ENCODE peak calls at places on chromosomes 7 and 10, in four cellular contexts. One of them, this sample, is unnamed.

GRCh38 chr7:91424372-91424771 is 160.1 kb downstream of the FZD1 start:
- DNase-seq in adipocyte: no peak
- DNase-seq in mammary epithelial cell: no peak
- DNase-seq in stimulated activated CD4-positive, alpha-beta T cell treated with anti-CD3 and anti-CD28 coated beads, Interleukin-12 subunit alpha, Interleukin-12 subunit beta, amount 100 ng/mL, for 4 hours: no peak
- DNase-seq in this sample: no peak

GRCh38 chr10:112389147-112389822 is 15.4 kb downstream of the ACSL5 start:
- DNase-seq in adipocyte: no peak
- DNase-seq in mammary epithelial cell: peak
- DNase-seq in stimulated activated CD4-positive, alpha-beta T cell treated with anti-CD3 and anti-CD28 coated beads, Interleukin-12 subunit alpha, Interleukin-12 subunit beta, amount 100 ng/mL, for 4 hours: peak
- DNase-seq in this sample: no peak

GRCh38 chr10:84256510-84257342 is 11.9 kb downstream of the RGR start:
- DNase-seq in adipocyte: peak
- DNase-seq in mammary epithelial cell: peak
- DNase-seq in stimulated activated CD4-positive, alpha-beta T cell treated with anti-CD3 and anti-CD28 coated beads, Interleukin-12 subunit alpha, Interleukin-12 subunit beta, amount 100 ng/mL, for 4 hours: peak
- DNase-seq in this sample: peak

GRCh38 chr7:120740348-120740747 is 117.6 kb downstream of the TSPAN12 start:
- DNase-seq in adipocyte: peak
- DNase-seq in mammary epithelial cell: no peak
- DNase-seq in stimulated activated CD4-positive, alpha-beta T cell treated with anti-CD3 and anti-CD28 coated beads, Interleukin-12 subunit alpha, Interleukin-12 subunit beta, amount 100 ng/mL, for 4 hours: no peak
- DNase-seq in this sample: no peak

GRCh38 chr10:124601016-124601415 is 139.4 kb downstream of the LHPP start:
- DNase-seq in adipocyte: no peak
- DNase-seq in mammary epithelial cell: no peak
- DNase-seq in stimulated activated CD4-positive, alpha-beta T cell treated with anti-CD3 and anti-CD28 coated beads, Interleukin-12 subunit alpha, Interleukin-12 subunit beta, amount 100 ng/mL, for 4 hours: no peak
- DNase-seq in this sample: no peak

GRCh38 chr10:44965651-44966097 is 6.1 kb downstream of the RASSF4 start:
- DNase-seq in adipocyte: no peak
- DNase-seq in mammary epithelial cell: no peak
- DNase-seq in stimulated activated CD4-positive, alpha-beta T cell treated with anti-CD3 and anti-CD28 coated beads, Interleukin-12 subunit alpha, Interleukin-12 subunit beta, amount 100 ng/mL, for 4 hours: no peak
- DNase-seq in this sample: no peak

GRCh38 chr7:1520574-1521234 is 9.8 kb upstream of the MAFK start:
- DNase-seq in adipocyte: peak
- DNase-seq in mammary epithelial cell: no peak
- DNase-seq in stimulated activated CD4-positive, alpha-beta T cell treated with anti-CD3 and anti-CD28 coated beads, Interleukin-12 subunit alpha, Interleukin-12 subunit beta, amount 100 ng/mL, for 4 hours: no peak
- DNase-seq in this sample: no peak

GRCh38 chr7:106793015-106793651 is 71.9 kb upstream of the PIK3CG start:
- DNase-seq in adipocyte: peak
- DNase-seq in mammary epithelial cell: peak
- DNase-seq in stimulated activated CD4-positive, alpha-beta T cell treated with anti-CD3 and anti-CD28 coated beads, Interleukin-12 subunit alpha, Interleukin-12 subunit beta, amount 100 ng/mL, for 4 hours: no peak
- DNase-seq in this sample: peak

GRCh38 chr7:45574521-45575500 is 643 bp downstream of the ADCY1 start:
- DNase-seq in adipocyte: peak
- DNase-seq in mammary epithelial cell: peak
- DNase-seq in stimulated activated CD4-positive, alpha-beta T cell treated with anti-CD3 and anti-CD28 coated beads, Interleukin-12 subunit alpha, Interleukin-12 subunit beta, amount 100 ng/mL, for 4 hours: no peak
- DNase-seq in this sample: peak

GRCh38 chr7:3239291-3239691 is 61.8 kb upstream of the SDK1 start:
- DNase-seq in adipocyte: no peak
- DNase-seq in mammary epithelial cell: peak
- DNase-seq in stimulated activated CD4-positive, alpha-beta T cell treated with anti-CD3 and anti-CD28 coated beads, Interleukin-12 subunit alpha, Interleukin-12 subunit beta, amount 100 ng/mL, for 4 hours: no peak
- DNase-seq in this sample: no peak

GRCh38 chr7:127885222-127885772 is 145.9 kb downstream of the LRRC4 start:
- DNase-seq in adipocyte: no peak
- DNase-seq in mammary epithelial cell: no peak
- DNase-seq in stimulated activated CD4-positive, alpha-beta T cell treated with anti-CD3 and anti-CD28 coated beads, Interleukin-12 subunit alpha, Interleukin-12 subunit beta, amount 100 ng/mL, for 4 hours: no peak
- DNase-seq in this sample: no peak

GRCh38 chr7:100098913-100099312 is 2.3 kb downstream of the MCM7 start:
- DNase-seq in adipocyte: no peak
- DNase-seq in mammary epithelial cell: no peak
- DNase-seq in stimulated activated CD4-positive, alpha-beta T cell treated with anti-CD3 and anti-CD28 coated beads, Interleukin-12 subunit alpha, Interleukin-12 subunit beta, amount 100 ng/mL, for 4 hours: no peak
- DNase-seq in this sample: no peak

GRCh38 chr10:85048644-85049043 is 720.3 kb downstream of the CCSER2 start:
- DNase-seq in adipocyte: no peak
- DNase-seq in mammary epithelial cell: no peak
- DNase-seq in stimulated activated CD4-positive, alpha-beta T cell treated with anti-CD3 and anti-CD28 coated beads, Interleukin-12 subunit alpha, Interleukin-12 subunit beta, amount 100 ng/mL, for 4 hours: no peak
- DNase-seq in this sample: no peak

GRCh38 chr7:24440851-24441250 is 132.4 kb upstream of the PALS2 start:
- DNase-seq in adipocyte: no peak
- DNase-seq in mammary epithelial cell: peak
- DNase-seq in stimulated activated CD4-positive, alpha-beta T cell treated with anti-CD3 and anti-CD28 coated beads, Interleukin-12 subunit alpha, Interleukin-12 subunit beta, amount 100 ng/mL, for 4 hours: no peak
- DNase-seq in this sample: no peak

GRCh38 chr7:88040694-88041093 is 106.6 kb downstream of the ADAM22 start:
- DNase-seq in adipocyte: no peak
- DNase-seq in mammary epithelial cell: peak
- DNase-seq in stimulated activated CD4-positive, alpha-beta T cell treated with anti-CD3 and anti-CD28 coated beads, Interleukin-12 subunit alpha, Interleukin-12 subunit beta, amount 100 ng/mL, for 4 hours: no peak
- DNase-seq in this sample: no peak

GRCh38 chr10:117175215-117175900 is 21.9 kb upstream of the KCNK18 start:
- DNase-seq in adipocyte: no peak
- DNase-seq in mammary epithelial cell: peak
- DNase-seq in stimulated activated CD4-positive, alpha-beta T cell treated with anti-CD3 and anti-CD28 coated beads, Interleukin-12 subunit alpha, Interleukin-12 subunit beta, amount 100 ng/mL, for 4 hours: peak
- DNase-seq in this sample: no peak

GRCh38 chr7:158355456-158356065 is 232.1 kb downstream of the PTPRN2 start:
- DNase-seq in adipocyte: peak
- DNase-seq in mammary epithelial cell: no peak
- DNase-seq in stimulated activated CD4-positive, alpha-beta T cell treated with anti-CD3 and anti-CD28 coated beads, Interleukin-12 subunit alpha, Interleukin-12 subunit beta, amount 100 ng/mL, for 4 hours: no peak
- DNase-seq in this sample: peak

GRCh38 chr7:17239046-17239445 is 59.4 kb upstream of the AHR start:
- DNase-seq in adipocyte: no peak
- DNase-seq in mammary epithelial cell: no peak
- DNase-seq in stimulated activated CD4-positive, alpha-beta T cell treated with anti-CD3 and anti-CD28 coated beads, Interleukin-12 subunit alpha, Interleukin-12 subunit beta, amount 100 ng/mL, for 4 hours: no peak
- DNase-seq in this sample: no peak

GRCh38 chr10:59266321-59266720 is 89.9 kb downstream of the PHYHIPL start:
- DNase-seq in adipocyte: no peak
- DNase-seq in mammary epithelial cell: no peak
- DNase-seq in stimulated activated CD4-positive, alpha-beta T cell treated with anti-CD3 and anti-CD28 coated beads, Interleukin-12 subunit alpha, Interleukin-12 subunit beta, amount 100 ng/mL, for 4 hours: no peak
- DNase-seq in this sample: no peak

GRCh38 chr7:34823650-34824258 is 165.7 kb downstream of the NPSR1 start:
- DNase-seq in adipocyte: peak
- DNase-seq in mammary epithelial cell: peak
- DNase-seq in stimulated activated CD4-positive, alpha-beta T cell treated with anti-CD3 and anti-CD28 coated beads, Interleukin-12 subunit alpha, Interleukin-12 subunit beta, amount 100 ng/mL, for 4 hours: peak
- DNase-seq in this sample: peak

GRCh38 chr10:28897617-28898464 is 220.5 kb downstream of the BAMBI start:
- DNase-seq in adipocyte: no peak
- DNase-seq in mammary epithelial cell: no peak
- DNase-seq in stimulated activated CD4-positive, alpha-beta T cell treated with anti-CD3 and anti-CD28 coated beads, Interleukin-12 subunit alpha, Interleukin-12 subunit beta, amount 100 ng/mL, for 4 hours: no peak
- DNase-seq in this sample: peak

GRCh38 chr7:148698397-148699023 is at the start of gene CUL1:
- DNase-seq in adipocyte: peak
- DNase-seq in mammary epithelial cell: peak
- DNase-seq in stimulated activated CD4-positive, alpha-beta T cell treated with anti-CD3 and anti-CD28 coated beads, Interleukin-12 subunit alpha, Interleukin-12 subunit beta, amount 100 ng/mL, for 4 hours: peak
- DNase-seq in this sample: peak

GRCh38 chr7:844043-844442 is 11.8 kb downstream of the SUN1 start:
- DNase-seq in adipocyte: no peak
- DNase-seq in mammary epithelial cell: no peak
- DNase-seq in stimulated activated CD4-positive, alpha-beta T cell treated with anti-CD3 and anti-CD28 coated beads, Interleukin-12 subunit alpha, Interleukin-12 subunit beta, amount 100 ng/mL, for 4 hours: no peak
- DNase-seq in this sample: no peak

GRCh38 chr7:44711528-44711927 is 37.1 kb upstream of the ZMIZ2 start:
- DNase-seq in adipocyte: no peak
- DNase-seq in mammary epithelial cell: no peak
- DNase-seq in stimulated activated CD4-positive, alpha-beta T cell treated with anti-CD3 and anti-CD28 coated beads, Interleukin-12 subunit alpha, Interleukin-12 subunit beta, amount 100 ng/mL, for 4 hours: no peak
- DNase-seq in this sample: no peak

GRCh38 chr7:129781128-129781855 is 169.8 kb downstream of the NRF1 start:
- DNase-seq in adipocyte: no peak
- DNase-seq in mammary epithelial cell: no peak
- DNase-seq in stimulated activated CD4-positive, alpha-beta T cell treated with anti-CD3 and anti-CD28 coated beads, Interleukin-12 subunit alpha, Interleukin-12 subunit beta, amount 100 ng/mL, for 4 hours: no peak
- DNase-seq in this sample: no peak

GRCh38 chr7:142908921-142909870 is 23.7 kb upstream of the TRPV6 start:
- DNase-seq in adipocyte: no peak
- DNase-seq in mammary epithelial cell: no peak
- DNase-seq in stimulated activated CD4-positive, alpha-beta T cell treated with anti-CD3 and anti-CD28 coated beads, Interleukin-12 subunit alpha, Interleukin-12 subunit beta, amount 100 ng/mL, for 4 hours: no peak
- DNase-seq in this sample: no peak

GRCh38 chr7:113087278-113087998 is 811 bp upstream of the GPR85 start:
- DNase-seq in adipocyte: peak
- DNase-seq in mammary epithelial cell: no peak
- DNase-seq in stimulated activated CD4-positive, alpha-beta T cell treated with anti-CD3 and anti-CD28 coated beads, Interleukin-12 subunit alpha, Interleukin-12 subunit beta, amount 100 ng/mL, for 4 hours: no peak
- DNase-seq in this sample: no peak

GRCh38 chr10:129467346-129468119 is 492 bp downstream of the MGMT start:
- DNase-seq in adipocyte: peak
- DNase-seq in mammary epithelial cell: peak
- DNase-seq in stimulated activated CD4-positive, alpha-beta T cell treated with anti-CD3 and anti-CD28 coated beads, Interleukin-12 subunit alpha, Interleukin-12 subunit beta, amount 100 ng/mL, for 4 hours: peak
- DNase-seq in this sample: no peak

GRCh38 chr10:131839351-131839750 is 61.5 kb upstream of the PPP2R2D start:
- DNase-seq in adipocyte: no peak
- DNase-seq in mammary epithelial cell: no peak
- DNase-seq in stimulated activated CD4-positive, alpha-beta T cell treated with anti-CD3 and anti-CD28 coated beads, Interleukin-12 subunit alpha, Interleukin-12 subunit beta, amount 100 ng/mL, for 4 hours: no peak
- DNase-seq in this sample: no peak

GRCh38 chr10:83965473-83965872 is 173.8 kb upstream of the GHITM start:
- DNase-seq in adipocyte: no peak
- DNase-seq in mammary epithelial cell: no peak
- DNase-seq in stimulated activated CD4-positive, alpha-beta T cell treated with anti-CD3 and anti-CD28 coated beads, Interleukin-12 subunit alpha, Interleukin-12 subunit beta, amount 100 ng/mL, for 4 hours: no peak
- DNase-seq in this sample: no peak

GRCh38 chr10:34446046-34446445 is 369.1 kb downstream of the PARD3 start:
- DNase-seq in adipocyte: no peak
- DNase-seq in mammary epithelial cell: no peak
- DNase-seq in stimulated activated CD4-positive, alpha-beta T cell treated with anti-CD3 and anti-CD28 coated beads, Interleukin-12 subunit alpha, Interleukin-12 subunit beta, amount 100 ng/mL, for 4 hours: no peak
- DNase-seq in this sample: no peak

GRCh38 chr7:30584415-30584814 is 10.3 kb upstream of the GARS1 start:
- DNase-seq in adipocyte: no peak
- DNase-seq in mammary epithelial cell: no peak
- DNase-seq in stimulated activated CD4-positive, alpha-beta T cell treated with anti-CD3 and anti-CD28 coated beads, Interleukin-12 subunit alpha, Interleukin-12 subunit beta, amount 100 ng/mL, for 4 hours: no peak
- DNase-seq in this sample: no peak

GRCh38 chr7:37349979-37350590 is 98.6 kb downstream of the ELMO1 start:
- DNase-seq in adipocyte: no peak
- DNase-seq in mammary epithelial cell: no peak
- DNase-seq in stimulated activated CD4-positive, alpha-beta T cell treated with anti-CD3 and anti-CD28 coated beads, Interleukin-12 subunit alpha, Interleukin-12 subunit beta, amount 100 ng/mL, for 4 hours: no peak
- DNase-seq in this sample: no peak

GRCh38 chr10:132431537-132432175 is 34.7 kb downstream of the PWWP2B start:
- DNase-seq in adipocyte: no peak
- DNase-seq in mammary epithelial cell: no peak
- DNase-seq in stimulated activated CD4-positive, alpha-beta T cell treated with anti-CD3 and anti-CD28 coated beads, Interleukin-12 subunit alpha, Interleukin-12 subunit beta, amount 100 ng/mL, for 4 hours: no peak
- DNase-seq in this sample: no peak

GRCh38 chr10:73889014-73889413 is 14.7 kb upstream of the CAMK2G start:
- DNase-seq in adipocyte: peak
- DNase-seq in mammary epithelial cell: peak
- DNase-seq in stimulated activated CD4-positive, alpha-beta T cell treated with anti-CD3 and anti-CD28 coated beads, Interleukin-12 subunit alpha, Interleukin-12 subunit beta, amount 100 ng/mL, for 4 hours: no peak
- DNase-seq in this sample: no peak